ENCODE peak calls at places on chromosomes 3 and 15, in four cellular contexts. T, P, W and G are unnamed samples.

GRCh38 chr3:195197764-195198423 is 73.1 kb downstream of the XXYLT1 start:
- DNase-seq in T (peak; percentile 57), P (peak; percentile 70), W (peak; percentile 76), G (no peak)

GRCh38 chr15:58724471-58724870 is 25.0 kb downstream of the ADAM10 start:
- DNase-seq in T (peak; percentile 17), P (peak; percentile 37), W (peak; percentile 24), G (no peak)

GRCh38 chr15:56165234-56165633 is 78.4 kb downstream of the RFX7 start:
- DNase-seq in T (no peak), P (no peak), W (no peak), G (no peak)

GRCh38 chr3:120160050-120160449 is 65.8 kb upstream of the GSK3B start:
- DNase-seq in T (peak; percentile 99), P (peak; percentile 87), W (peak; percentile 99), G (peak; percentile 94)

GRCh38 chr3:16723994-16724393 is 118.8 kb upstream of the DAZL start:
- DNase-seq in T (peak; percentile 51), P (peak; percentile 62), W (peak; percentile 43), G (no peak)

GRCh38 chr3:46544771-46545503 is 21.2 kb downstream of the LRRC2 start:
- DNase-seq in T (no peak), P (no peak), W (no peak), G (no peak)

GRCh38 chr3:152197937-152198336 is 70.8 kb upstream of the MBNL1 start:
- DNase-seq in T (no peak), P (no peak), W (no peak), G (no peak)

GRCh38 chr15:79640206-79640605 is 208.1 kb downstream of the MINAR1 start:
- DNase-seq in T (peak; percentile 76), P (peak; percentile 85), W (peak; percentile 79), G (peak; percentile 38)

GRCh38 chr15:100114100-100114499 is 227.7 kb downstream of the ADAMTS17 start:
- DNase-seq in T (peak; percentile 98), P (peak; percentile 95), W (peak; percentile 96), G (peak; percentile 47)

DNA sequence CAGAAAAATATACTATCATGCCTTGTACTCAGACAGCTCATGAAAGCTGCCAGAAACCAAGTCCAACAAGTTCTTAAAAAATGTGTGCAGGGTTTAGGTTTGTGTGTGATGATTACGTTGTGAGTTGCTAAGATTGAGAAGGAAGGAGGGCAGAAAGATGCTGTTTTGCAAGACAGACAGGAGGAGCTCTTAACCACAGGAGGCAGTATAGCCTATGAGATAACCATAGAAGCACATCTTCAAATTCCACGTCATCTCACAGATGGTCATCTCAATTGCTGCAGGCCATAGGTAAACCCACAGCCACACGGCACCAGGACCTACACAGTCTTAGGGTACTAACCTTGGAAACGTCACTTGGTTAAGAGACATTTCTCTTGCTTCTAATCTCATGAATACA is 192.0 kb downstream of the STT3B start:
- DNase-seq in T (peak; percentile 22), P (no peak), W (peak; percentile 30), G (peak; percentile 27)
- TF ChIP-seq CTCF in T (peak; percentile 28), P (peak; percentile 50), W (peak; percentile 44), G (peak; percentile 56)

DNA sequence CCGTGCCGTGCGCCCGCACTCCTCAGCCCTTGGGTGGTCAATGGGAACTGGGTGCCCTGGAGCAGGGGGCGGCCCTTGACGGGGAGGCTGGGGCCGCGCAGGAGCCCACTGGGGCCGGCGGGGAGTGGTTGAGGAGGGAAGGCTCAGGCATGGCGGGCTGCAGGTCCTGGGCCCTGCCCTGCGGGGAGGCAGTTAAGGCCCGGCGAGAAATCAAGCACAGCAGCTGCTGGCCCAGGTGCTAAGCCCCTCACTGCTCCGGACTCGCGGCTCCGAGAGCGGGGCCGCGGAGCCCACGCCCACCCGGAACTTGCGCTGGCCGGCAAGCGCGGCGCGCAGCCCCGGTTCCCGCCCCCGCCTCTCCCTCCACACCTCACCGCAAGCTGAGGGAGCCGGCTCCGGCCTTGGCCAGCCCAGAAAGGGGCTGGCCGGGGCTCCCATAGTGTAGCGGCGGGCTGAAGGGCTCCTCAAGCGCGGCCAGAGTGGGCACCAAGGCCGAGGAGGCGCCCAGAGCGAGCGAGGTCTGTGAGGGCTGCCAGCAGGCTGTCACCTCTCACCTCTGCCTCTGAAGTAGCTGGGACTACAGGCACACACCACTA is 7.8 kb downstream of the GP9 start:
- DNase-seq in T (peak; percentile 52), P (no peak), W (peak; percentile 13), G (no peak)
- H3K4me3 ChIP-seq in T (no peak overlapping the region), P (peak overlapping the region; percentile 47), W (peak overlapping the region; percentile 37), G (peak overlapping the region; percentile 41)

GRCh38 chr15:61331019-61331418 is 101.9 kb upstream of the RORA start:
- DNase-seq in T (no peak), P (no peak), W (no peak), G (no peak)

DNA sequence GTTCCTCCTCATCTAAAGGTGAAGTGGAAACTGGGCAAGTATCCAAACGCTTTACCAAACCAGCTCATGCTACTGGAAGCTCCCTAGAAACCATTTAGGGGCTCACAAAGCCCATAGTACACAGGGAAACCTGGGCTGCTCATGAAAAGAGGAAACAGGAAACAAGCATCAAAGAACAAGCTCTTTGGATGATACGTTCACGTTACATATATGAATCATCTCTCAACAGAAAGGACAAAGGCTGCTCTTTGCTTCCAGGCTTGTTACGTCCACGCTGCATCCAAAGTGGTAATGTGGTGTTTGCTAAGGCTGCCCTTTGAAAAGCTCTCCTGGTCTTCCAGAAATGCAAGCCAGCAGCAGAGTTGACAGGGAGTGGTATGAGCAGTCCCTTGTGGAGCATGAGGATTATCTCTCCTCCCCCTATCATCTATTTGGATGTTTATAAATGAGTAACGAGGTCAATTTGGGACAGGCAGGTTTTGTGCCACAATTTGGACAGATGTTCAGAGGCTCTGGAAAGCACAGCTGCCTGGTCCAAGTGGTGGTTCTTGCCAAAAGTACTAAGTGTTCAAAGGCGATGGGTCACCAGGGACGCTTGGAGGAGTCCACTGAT is 98.0 kb upstream of the RORA start:
- DNase-seq in T (no peak), P (no peak), W (no peak), G (no peak)
- TF ChIP-seq CTCF in T (no peak), P (no peak), W (no peak), G (no peak)

DNA sequence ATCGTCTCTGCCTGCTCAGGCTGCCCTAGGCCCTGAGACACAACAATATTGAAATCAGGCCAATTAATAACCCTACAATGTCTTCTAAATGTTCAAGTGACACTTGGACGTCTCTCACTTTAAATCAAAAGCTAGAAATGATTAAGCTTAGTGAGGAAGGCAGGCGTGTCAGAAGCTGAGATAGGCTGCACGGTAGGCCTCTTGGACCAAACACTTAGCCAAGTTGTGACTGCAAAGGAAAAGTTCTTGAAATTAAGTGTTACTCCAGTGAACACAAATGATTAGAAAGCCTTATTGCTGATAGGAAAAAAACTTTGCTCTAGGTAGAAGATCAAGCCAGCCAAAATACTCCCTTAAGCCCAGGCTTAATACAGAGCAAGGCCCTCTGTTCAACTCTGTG is 2.2 kb downstream of the HPS3 start:
- DNase-seq in T (no peak), P (no peak), W (no peak), G (no peak)
- H3K4me3 ChIP-seq in T (no peak overlapping the region), P (no peak overlapping the region), W (no peak overlapping the region), G (no peak overlapping the region)

GRCh38 chr3:116512931-116513330 is 67.6 kb upstream of the LSAMP start:
- DNase-seq in T (no peak), P (no peak), W (no peak), G (no peak)

GRCh38 chr3:116512281-116512680 is 67.0 kb upstream of the LSAMP start:
- DNase-seq in T (no peak), P (no peak), W (no peak), G (no peak)

GRCh38 chr3:116517308-116517707 is 72.0 kb upstream of the LSAMP start:
- DNase-seq in T (peak; percentile 6), P (peak; percentile 0), W (peak; percentile 2), G (no peak)
- TF ChIP-seq CTCF in T (peak; percentile 17), P (peak; percentile 35), W (peak; percentile 20), G (peak; percentile 12)

GRCh38 chr3:143326983-143327382 is 207.4 kb downstream of the CHST2 start:
- DNase-seq in T (no peak), P (no peak), W (no peak), G (no peak)
- H3K4me3 ChIP-seq in T (no peak overlapping the region), P (no peak overlapping the region), W (no peak overlapping the region), G (no peak overlapping the region)

GRCh38 chr3:192915306-192915705 is 2.4 kb downstream of the MB21D2 start:
- DNase-seq in T (peak; percentile 68), P (peak; percentile 53), W (peak; percentile 59), G (no peak)

GRCh38 chr3:192917258-192917507 is 473 bp downstream of the MB21D2 start:
- DNase-seq in T (no peak), P (no peak), W (no peak), G (no peak)

GRCh38 chr3:192917508-192918274 is at the start of gene MB21D2:
- DNase-seq in T (peak; percentile 93), P (peak; percentile 72), W (peak; percentile 89), G (peak; percentile 37)

GRCh38 chr3:192915724-192916123 is 1.9 kb downstream of the MB21D2 start:
- DNase-seq in T (no peak), P (no peak), W (peak; percentile 26), G (no peak)

GRCh38 chr3:192916455-192917257 is 1.0 kb downstream of the MB21D2 start:
- DNase-seq in T (peak; percentile 71), P (peak; percentile 51), W (peak; percentile 70), G (no peak)
- TF ChIP-seq CTCF in T (no peak), P (no peak), W (no peak), G (no peak)

GRCh38 chr3:160227389-160227788 is 2.2 kb downstream of the C3orf80 start:
- DNase-seq in T (no peak), P (no peak), W (no peak), G (no peak)

GRCh38 chr3:160224811-160225180 is 426 bp upstream of the C3orf80 start:
- DNase-seq in T (no peak), P (no peak), W (no peak), G (no peak)

GRCh38 chr3:160225181-160226025 is at the start of gene C3orf80:
- DNase-seq in T (peak; percentile 48), P (no peak), W (peak; percentile 36), G (no peak)

GRCh38 chr3:160226026-160226739 is 961 bp downstream of the C3orf80 start:
- DNase-seq in T (no peak), P (no peak), W (no peak), G (no peak)

GRCh38 chr3:160226740-160227048 is 1.5 kb downstream of the C3orf80 start:
- DNase-seq in T (no peak), P (no peak), W (no peak), G (no peak)
- H3K4me3 ChIP-seq in T (peak overlapping the region; percentile 72), P (peak overlapping the region; percentile 53), W (peak overlapping the region; percentile 12), G (no peak overlapping the region)

DNA sequence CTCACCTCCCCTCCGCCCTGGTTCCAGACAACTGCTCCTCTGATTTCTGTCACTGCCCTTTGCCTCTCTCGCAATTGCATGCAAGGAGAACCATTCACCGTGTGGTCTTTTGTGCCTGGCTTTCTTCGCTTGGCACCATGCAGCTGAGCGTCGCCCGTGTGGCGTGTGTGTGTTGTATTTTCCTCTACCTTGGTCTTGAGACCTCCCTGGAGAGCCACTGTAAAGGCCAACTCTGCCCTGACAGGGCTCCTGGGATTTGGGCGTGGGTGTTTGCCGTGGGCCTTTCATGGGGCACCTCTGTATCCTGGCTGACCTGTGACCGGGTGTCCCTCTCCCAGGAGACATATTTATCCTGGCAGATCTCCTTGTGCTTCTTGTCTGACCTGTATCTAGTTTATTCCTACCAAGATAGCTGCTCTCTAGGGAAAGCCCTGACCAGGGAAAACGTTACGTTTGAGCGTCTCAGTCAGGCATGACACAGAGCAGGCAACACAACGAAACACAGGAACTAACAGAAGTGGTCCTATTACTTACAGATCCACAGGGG is 2.0 kb upstream of the PIGZ start:
- DNase-seq in T (no peak), P (no peak), W (no peak), G (no peak)
- TF ChIP-seq CTCF in T (no peak), P (no peak), W (no peak), G (no peak)